ENCODE peak calls at places on chromosomes 16 and 17, in seven cellular contexts. I is EL; Q is A549; D is Calu3; R is SJCRH30; X is fibroblast of lung; N is stimulated activated CD8-positive, alpha-beta memory T cell treated with anti-CD3 and anti-CD28 coated beads, Interleukin-15, amount 100 ng/mL, for 24 hours. M is an unnamed sample.

GRCh38 chr17:2853722-2854580 is 57.7 kb downstream of the RAP1GAP2 start:
- DNase-seq in R (peak), X (peak), I (peak), Q (peak), D (peak), N (no peak), M (no peak)

GRCh38 chr16:84815446-84815845 is 4.3 kb upstream of the CRISPLD2 start:
- DNase-seq in D (no peak), X (no peak), I (no peak), N (no peak), R (no peak), Q (no peak), M (no peak)

GRCh38 chr17:31554930-31555329 is 163.5 kb downstream of the RAB11FIP4 start:
- DNase-seq in X (no peak), Q (no peak), R (no peak), D (no peak), N (no peak), I (no peak), M (no peak)

GRCh38 chr17:50111687-50112655 is 16.8 kb downstream of the PDK2 start:
- DNase-seq in R (no peak), N (no peak), Q (no peak), D (no peak), X (no peak), I (no peak), M (no peak)

GRCh38 chr16:15602285-15603044 is 40.5 kb downstream of the MARF1 start:
- DNase-seq in X (no peak), I (no peak), D (no peak), Q (no peak), R (no peak), N (no peak), M (no peak)

GRCh38 chr16:87404764-87405625 is 12.9 kb downstream of the MAP1LC3B start:
- DNase-seq in R (no peak), N (no peak), X (no peak), D (no peak), Q (no peak), I (no peak), M (no peak)

GRCh38 chr16:2008009-2008526 is 1.6 kb downstream of the ZNF598 start:
- DNase-seq in D (peak), N (no peak), X (peak), Q (no peak), I (peak), R (no peak), M (no peak)

GRCh38 chr16:54281535-54282201 is 4.9 kb downstream of the IRX3 start:
- DNase-seq in R (no peak), D (no peak), Q (no peak), X (no peak), N (no peak), I (no peak), M (no peak)

GRCh38 chr16:1057252-1057932 is 15.2 kb upstream of the SSTR5 start:
- DNase-seq in Q (no peak), N (peak), R (no peak), X (no peak), D (peak), I (no peak), M (no peak)

GRCh38 chr16:54627616-54628015 is 303.0 kb upstream of the IRX5 start:
- DNase-seq in N (no peak), R (peak), Q (no peak), X (no peak), D (no peak), I (peak), M (no peak)

GRCh38 chr16:85781685-85782370 is 17.5 kb downstream of the EMC8 start:
- DNase-seq in D (no peak), N (no peak), X (peak), R (no peak), Q (no peak), I (no peak), M (peak)

GRCh38 chr17:13002761-13003453 is 14.9 kb downstream of the ELAC2 start:
- DNase-seq in Q (peak), X (peak), D (peak), R (peak), I (peak), N (peak), M (no peak)

GRCh38 chr17:1047886-1048470 is 51.0 kb downstream of the TIMM22 start:
- DNase-seq in N (no peak), R (no peak), D (no peak), Q (no peak), X (no peak), I (no peak), M (no peak)

GRCh38 chr16:71746442-71747046 is 22.0 kb upstream of the PHLPP2 start:
- DNase-seq in Q (peak), X (peak), N (no peak), D (peak), I (peak), R (no peak), M (no peak)

GRCh38 chr17:7261377-7262191 is 694 bp downstream of the CLDN7 start:
- DNase-seq in Q (no peak), D (peak), N (no peak), X (no peak), R (no peak), I (no peak), M (no peak)

GRCh38 chr16:84065536-84066132 is 23.0 kb upstream of the SLC38A8 start:
- DNase-seq in Q (peak), R (peak), I (peak), N (no peak), D (peak), X (peak), M (peak)

GRCh38 chr17:45155483-45155882 is 6.2 kb upstream of the HEXIM2 start:
- DNase-seq in N (no peak), R (no peak), D (no peak), Q (no peak), I (no peak), X (no peak), M (no peak)

GRCh38 chr17:57902800-57903759 is 52.1 kb downstream of the CUEDC1 start:
- DNase-seq in R (no peak), X (peak), Q (peak), N (no peak), D (peak), I (peak), M (peak)

GRCh38 chr16:8859913-8860881 is 8.6 kb downstream of the CARHSP1 start:
- DNase-seq in Q (no peak), N (no peak), I (peak), R (no peak), D (peak), X (peak), M (no peak)

GRCh38 chr16:58217341-58217925 is 19.5 kb upstream of the CSNK2A2 start:
- DNase-seq in N (no peak), X (no peak), D (no peak), I (no peak), Q (no peak), R (no peak), M (no peak)

GRCh38 chr16:22205577-22206012 is 483 bp upstream of the EEF2K start:
- DNase-seq in Q (no peak), N (no peak), R (no peak), D (no peak), I (no peak), X (no peak), M (no peak)

GRCh38 chr17:47299239-47299910 is 24.4 kb upstream of the EFCAB13 start:
- DNase-seq in N (no peak), X (no peak), R (no peak), Q (no peak), I (no peak), D (no peak), M (no peak)

GRCh38 chr17:67221062-67221998 is 23.7 kb downstream of the HELZ start:
- DNase-seq in X (peak), N (no peak), I (peak), Q (peak), D (peak), R (peak), M (no peak)

GRCh38 chr17:72687941-72688340 is 404.5 kb downstream of the SLC39A11 start:
- DNase-seq in R (no peak), X (no peak), D (no peak), N (no peak), Q (no peak), I (no peak), M (no peak)

GRCh38 chr17:48738803-48739526 is 10.4 kb upstream of the HOXB13 start:
- DNase-seq in Q (no peak), R (no peak), D (peak), I (no peak), X (no peak), N (no peak), M (no peak)

GRCh38 chr16:71929048-71929447 is 33.7 kb downstream of the IST1 start:
- DNase-seq in R (peak), N (no peak), I (peak), D (no peak), Q (no peak), X (peak), M (no peak)

GRCh38 chr17:80927791-80928216 is 63.8 kb upstream of the CHMP6 start:
- DNase-seq in D (no peak), R (no peak), Q (no peak), N (no peak), I (no peak), X (no peak), M (no peak)

GRCh38 chr17:48173191-48173590 is 65.6 kb downstream of the SNX11 start:
- DNase-seq in Q (no peak), D (no peak), R (no peak), N (no peak), I (no peak), X (no peak), M (no peak)

GRCh38 chr17:82204831-82205719 is 7.6 kb downstream of the CCDC57 start:
- DNase-seq in I (peak), D (peak), N (no peak), Q (peak), R (peak), X (peak), M (no peak)

GRCh38 chr16:3999479-3999868 is 116.8 kb downstream of the ADCY9 start:
- DNase-seq in D (no peak), Q (peak), X (peak), I (peak), R (peak), N (no peak), M (no peak)

GRCh38 chr17:34647511-34647910 is 68.1 kb downstream of the TMEM132E start:
- DNase-seq in Q (no peak), X (no peak), R (no peak), I (no peak), D (no peak), N (no peak), M (no peak)